ENCODE peak calls at places on chromosomes 12 and 14, in five cellular contexts. B is GM06990, F is kidney, S is fibroblast of mammary gland, H is astrocyte of the spinal cord. V is an unnamed sample.

GRCh38 chr12:42156232-42156631 is 11.6 kb upstream of the GXYLT1 start:
- DNase-seq in B (no peak), F (no peak), S (no peak), H (no peak), V (no peak)

GRCh38 chr14:94025720-94026119 is 420 bp upstream of the OTUB2 start:
- DNase-seq in B (no peak), F (no peak), S (no peak), H (no peak), V (no peak)

GRCh38 chr14:104870368-104871144 is 5.5 kb downstream of the CEP170B start:
- DNase-seq in B (peak), F (peak), S (no peak), H (no peak), V (no peak)

GRCh38 chr12:92030618-92031017 is 115.0 kb downstream of the BTG1 start:
- DNase-seq in B (peak), F (no peak), S (peak), H (peak), V (peak)

GRCh38 chr12:124993568-124994434 is at the start of gene BRI3BP:
- DNase-seq in B (peak), F (no peak), S (peak), H (peak), V (no peak)

GRCh38 chr12:4302881-4303280 is 18.1 kb upstream of the TIGAR start:
- DNase-seq in B (no peak), F (no peak), S (no peak), H (no peak), V (no peak)

GRCh38 chr14:60723218-60724079 is 702 bp downstream of the SIX4 start:
- DNase-seq in B (peak), F (peak), S (peak), H (peak), V (no peak)

GRCh38 chr14:35961697-35962274 is 135.6 kb downstream of the BRMS1L start:
- DNase-seq in B (no peak), F (no peak), S (no peak), H (no peak), V (no peak)

GRCh38 chr12:10196210-10196609 is 16.5 kb upstream of the GABARAPL1 start:
- DNase-seq in B (peak), F (no peak), S (no peak), H (no peak), V (peak)

GRCh38 chr12:43216490-43216889 is 335.5 kb downstream of the ADAMTS20 start:
- DNase-seq in B (no peak), F (no peak), S (no peak), H (no peak), V (no peak)

GRCh38 chr12:17348311-17348710 is 741.7 kb downstream of the RERGL start:
- DNase-seq in B (no peak), F (no peak), S (no peak), H (no peak), V (no peak)

GRCh38 chr12:104303538-104304151 is at the start of gene EID3:
- DNase-seq in B (peak), F (peak), S (peak), H (peak), V (no peak)

GRCh38 chr12:41348198-41348597 is 160.1 kb downstream of the PDZRN4 start:
- DNase-seq in B (no peak), F (no peak), S (no peak), H (no peak), V (no peak)

GRCh38 chr14:74438351-74438915 is 12.4 kb upstream of the SYNDIG1L start:
- DNase-seq in B (no peak), F (no peak), S (no peak), H (no peak), V (no peak)

GRCh38 chr12:132453361-132454133 is 36.4 kb upstream of the FBRSL1 start:
- DNase-seq in B (no peak), F (peak), S (no peak), H (no peak), V (no peak)

GRCh38 chr14:75971509-75971908 is 10.3 kb downstream of the TGFB3 start:
- DNase-seq in B (no peak), F (no peak), S (no peak), H (no peak), V (no peak)

GRCh38 chr12:69555461-69555860 is 29.8 kb upstream of the CCT2 start:
- DNase-seq in B (no peak), F (no peak), S (peak), H (peak), V (no peak)

GRCh38 chr14:101716956-101717662 is 44.4 kb upstream of the PPP2R5C start:
- DNase-seq in B (no peak), F (no peak), S (no peak), H (no peak), V (no peak)

GRCh38 chr12:50056629-50056976 is 793 bp upstream of the ASIC1 start:
- DNase-seq in B (no peak), F (no peak), S (no peak), H (no peak), V (no peak)

GRCh38 chr12:61654698-61655097 is 605.5 kb upstream of the USP15 start:
- DNase-seq in B (no peak), F (no peak), S (peak), H (no peak), V (no peak)

GRCh38 chr14:72736348-72736747 is 157.6 kb downstream of the DPF3 start:
- DNase-seq in B (no peak), F (no peak), S (peak), H (peak), V (no peak)

GRCh38 chr14:91058017-91058675 is 2.3 kb downstream of the RPS6KA5 start:
- DNase-seq in B (no peak), F (no peak), S (peak), H (no peak), V (no peak)

GRCh38 chr12:11650697-11651281 is 1.3 kb downstream of the ETV6 start:
- DNase-seq in B (no peak), F (no peak), S (peak), H (peak), V (no peak)

GRCh38 chr14:41549282-41549681 is 57.4 kb upstream of the LRFN5 start:
- DNase-seq in B (no peak), F (no peak), S (peak), H (peak), V (no peak)

GRCh38 chr12:52441320-52441911 is 7.2 kb upstream of the KRT75 start:
- DNase-seq in B (no peak), F (no peak), S (peak), H (peak), V (no peak)

GRCh38 chr14:92173668-92174067 is 51.9 kb downstream of the CPSF2 start:
- DNase-seq in B (no peak), F (no peak), S (no peak), H (peak), V (no peak)

DNA sequence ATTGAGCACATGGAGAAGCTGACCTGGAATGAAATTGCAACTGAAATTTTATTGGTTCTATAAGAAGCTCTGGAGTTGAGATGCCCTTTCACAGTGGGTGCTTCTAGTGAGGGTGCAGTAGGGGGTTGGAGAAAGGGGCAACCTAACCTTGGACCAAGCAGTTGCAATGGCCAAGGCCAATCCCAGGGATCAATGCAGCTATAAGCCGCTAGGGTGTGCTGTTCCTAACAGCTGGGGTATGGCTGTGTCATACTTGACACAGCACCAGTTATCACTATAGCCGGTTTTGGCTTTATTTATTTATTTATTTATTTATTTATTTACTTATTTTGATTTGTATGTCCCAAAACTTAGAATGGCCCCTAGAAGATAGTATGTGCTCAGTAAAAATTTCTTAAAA is 505.9 kb downstream of the FLRT2 start:
- DNase-seq in B (no peak), F (no peak), S (peak), H (no peak), V (no peak)
- TF ChIP-seq CTCF in B (peak), F (no peak), S (peak), H (peak), V (peak)

GRCh38 chr14:26870096-26870495 is 272.3 kb upstream of the NOVA1 start:
- DNase-seq in B (no peak), F (no peak), S (no peak), H (no peak), V (no peak)

GRCh38 chr14:26867171-26867757 is 269.4 kb upstream of the NOVA1 start:
- DNase-seq in B (no peak), F (no peak), S (peak), H (peak), V (no peak)

GRCh38 chr14:26863736-26864135 is 265.9 kb upstream of the NOVA1 start:
- DNase-seq in B (no peak), F (no peak), S (peak), H (peak), V (no peak)

GRCh38 chr14:26870722-26871121 is 272.9 kb upstream of the NOVA1 start:
- DNase-seq in B (no peak), F (no peak), S (no peak), H (no peak), V (no peak)

GRCh38 chr14:26866741-26867140 is 268.9 kb upstream of the NOVA1 start:
- DNase-seq in B (no peak), F (no peak), S (no peak), H (no peak), V (no peak)
- H3K4me3 ChIP-seq in B (no peak), F (no peak), S (no peak), H (no peak), V (no peak)

DNA sequence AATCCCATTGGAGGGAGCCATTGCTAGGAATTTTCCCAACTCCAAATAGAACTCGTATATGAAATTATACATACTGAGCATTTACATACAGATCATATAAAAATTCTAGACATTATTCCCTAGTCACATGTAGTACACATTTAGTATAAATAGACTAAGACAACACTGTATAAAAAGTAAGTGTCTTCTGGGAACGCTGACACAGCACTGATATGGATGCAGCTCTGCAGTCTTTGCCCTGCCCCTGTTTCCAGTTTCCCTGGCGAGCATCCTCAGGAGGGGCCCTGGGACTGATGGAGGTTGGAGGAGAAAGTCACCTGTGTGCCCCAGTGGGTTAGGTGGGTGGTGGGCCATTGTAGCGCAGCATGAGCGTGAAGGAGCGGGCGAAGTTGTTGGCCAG is 97.8 kb upstream of the CLMN start:
- DNase-seq in B (no peak), F (no peak), S (no peak), H (no peak), V (no peak)
- TF ChIP-seq CTCF in B (no peak), F (no peak), S (no peak), H (peak), V (no peak)

DNA sequence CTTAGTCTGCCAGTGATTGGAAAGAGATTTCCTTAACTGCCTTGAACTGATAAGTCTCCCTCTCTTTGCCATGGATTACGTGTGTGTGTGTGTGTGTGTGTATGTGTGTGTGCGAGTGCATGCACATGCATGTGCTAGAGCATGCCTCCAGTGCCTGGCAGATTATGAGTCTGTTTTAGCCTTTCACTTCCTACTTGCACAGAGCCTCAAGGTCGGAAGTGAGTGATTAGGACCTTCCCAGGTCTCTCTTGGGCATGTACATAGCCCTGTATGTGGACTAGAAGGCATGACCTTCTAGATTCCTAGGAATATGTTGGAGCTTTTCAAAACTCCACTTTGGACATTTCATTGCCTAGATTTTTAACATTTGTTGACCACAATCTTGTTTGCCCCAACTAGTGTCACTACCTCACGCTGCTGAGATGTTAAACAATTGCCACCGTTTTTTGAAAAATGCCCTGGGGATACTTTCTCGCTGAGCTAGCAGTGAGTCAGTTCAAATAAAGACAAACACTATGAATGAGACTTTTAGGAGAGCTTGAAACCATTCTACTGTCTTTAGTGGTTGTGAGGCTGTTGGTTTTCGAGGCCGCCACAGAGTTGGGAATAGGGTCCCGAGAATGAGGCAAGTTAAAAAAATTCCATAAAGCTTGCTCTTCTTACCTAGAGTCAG is 28.2 kb downstream of the KIAA0586 start:
- DNase-seq in B (no peak), F (no peak), S (no peak), H (peak), V (no peak)
- H3K4me3 ChIP-seq in B (no peak), F (no peak), S (no peak), H (no peak), V (no peak)